ENCODE peak calls at places on chromosome 11, in six cellular contexts. Z is PC-3, H is mammary epithelial cell, F is fibroblast of lung, K is BJ, L is hepatocyte. X is an unnamed sample. For H3K36me3, the result is how much of the 10 kb centered on the place peaks cover.

GRCh38 chr11:88695701-88696414 is 358.3 kb upstream of the CTSC start:
- DNase-seq in Z (no peak), H (no peak), F (peak), K (no peak), L (no peak), X (no peak)

GRCh38 chr11:119803726-119804294 is 74.8 kb upstream of the NECTIN1 start:
- DNase-seq in Z (no peak), H (no peak), F (no peak), K (no peak), L (no peak), X (no peak)

GRCh38 chr11:93236741-93237675 is 39.2 kb upstream of the SLC36A4 start:
- DNase-seq in Z (peak), H (peak), F (peak), K (no peak), L (peak), X (no peak)

GRCh38 chr11:134120921-134121526 is 52.2 kb downstream of the JAM3 start:
- DNase-seq in Z (no peak), H (peak), F (peak), K (no peak), L (no peak), X (no peak)

GRCh38 chr11:130194241-130195023 is 34.9 kb downstream of the ST14 start:
- DNase-seq in Z (no peak), H (no peak), F (no peak), K (no peak), L (no peak), X (no peak)

GRCh38 chr11:10459029-10459970 is 4.2 kb downstream of the AMPD3 start:
- DNase-seq in Z (no peak), H (no peak), F (no peak), K (no peak), L (no peak), X (peak)

GRCh38 chr11:20621679-20622078 is 22.3 kb downstream of the SLC6A5 start:
- DNase-seq in Z (no peak), H (no peak), F (no peak), K (no peak), L (no peak), X (no peak)

GRCh38 chr11:12206529-12206928 is 96.1 kb downstream of the MICAL2 start:
- DNase-seq in Z (no peak), H (no peak), F (peak), K (no peak), L (no peak), X (no peak)

GRCh38 chr11:112525270-112525669 is 264.6 kb upstream of the PLET1 start:
- DNase-seq in Z (no peak), H (peak), F (peak), K (no peak), L (no peak), X (no peak)

GRCh38 chr11:46478196-46478595 is 86.6 kb upstream of the CHRM4 start:
- DNase-seq in Z (no peak), H (no peak), F (no peak), K (no peak), L (no peak), X (no peak)

GRCh38 chr11:32087602-32088001 is 3.3 kb upstream of the RCN1 start:
- DNase-seq in Z (peak), H (peak), F (peak), K (no peak), L (no peak), X (no peak)

GRCh38 chr11:6992457-6993431 is 27.4 kb downstream of the ZNF214 start:
- DNase-seq in Z (peak), H (peak), F (peak), K (peak), L (peak), X (no peak)

GRCh38 chr11:114273071-114273470 is 23.1 kb upstream of the NNMT start:
- DNase-seq in Z (no peak), H (no peak), F (no peak), K (no peak), L (no peak), X (no peak)

GRCh38 chr11:31817054-31817620 is 6.0 kb upstream of the PAX6 start:
- DNase-seq in Z (no peak), H (peak), F (peak), K (no peak), L (no peak), X (no peak)

GRCh38 chr11:65560555-65561418 is 2.6 kb upstream of the LTBP3 start:
- DNase-seq in Z (peak), H (peak), F (peak), K (no peak), L (peak), X (no peak)

GRCh38 chr11:63869171-63869591 is 30.3 kb downstream of the MARK2 start:
- DNase-seq in Z (peak), H (peak), F (no peak), K (no peak), L (no peak), X (no peak)

GRCh38 chr11:92627615-92628201 is 341.7 kb upstream of the MTNR1B start:
- DNase-seq in Z (peak), H (peak), F (peak), K (peak), L (no peak), X (no peak)

GRCh38 chr11:108592591-108593213 is 866 bp downstream of the EXPH5 start:
- DNase-seq in Z (peak), H (peak), F (peak), K (no peak), L (peak), X (peak)

GRCh38 chr11:132742929-132743328 is 789.4 kb downstream of the OPCML start:
- DNase-seq in Z (no peak), H (no peak), F (no peak), K (no peak), L (no peak), X (no peak)

GRCh38 chr11:65493367-65494176 is 5.3 kb upstream of the MALAT1 start:
- DNase-seq in Z (peak), H (peak), F (peak), K (peak), L (peak), X (no peak)

GRCh38 chr11:31610544-31610943 is 101.0 kb downstream of the ELP4 start:
- DNase-seq in Z (no peak), H (no peak), F (no peak), K (no peak), L (no peak), X (no peak)

GRCh38 chr11:36352919-36353318 is 56.8 kb downstream of the PRR5L start:
- DNase-seq in Z (no peak), H (no peak), F (no peak), K (no peak), L (no peak), X (no peak)

GRCh38 chr11:109077340-109077927 is 344.6 kb upstream of the C11orf87 start:
- DNase-seq in Z (no peak), H (no peak), F (no peak), K (no peak), L (no peak), X (no peak)

GRCh38 chr11:14418801-14419417 is 59.9 kb upstream of the RRAS2 start:
- DNase-seq in Z (peak), H (no peak), F (no peak), K (no peak), L (peak), X (no peak)

GRCh38 chr11:44404323-44404705 is 94.4 kb upstream of the ALX4 start:
- DNase-seq in Z (no peak), H (no peak), F (no peak), K (no peak), L (no peak), X (no peak)

GRCh38 chr11:12539570-12539969 is 134.7 kb upstream of the TEAD1 start:
- DNase-seq in Z (peak), H (peak), F (peak), K (peak), L (no peak), X (no peak)

GRCh38 chr11:121536116-121536515 is 83.3 kb upstream of the SORL1-AS1 start:
- DNase-seq in Z (no peak), H (no peak), F (no peak), K (no peak), L (no peak), X (no peak)

GRCh38 chr11:46006418-46007070 is 84.1 kb downstream of the LARGE2 start:
- DNase-seq in Z (peak), H (peak), F (peak), K (peak), L (peak), X (peak)

GRCh38 chr11:67367014-67367835 is 6.2 kb downstream of the CLCF1 start:
- DNase-seq in Z (no peak), H (no peak), F (peak), K (no peak), L (peak), X (no peak)

GRCh38 chr11:116515666-116516184 is 257.1 kb downstream of the BUD13 start:
- DNase-seq in Z (no peak), H (no peak), F (no peak), K (no peak), L (no peak), X (no peak)

GRCh38 chr11:84140386-84141169 is 854.4 kb upstream of the CCDC90B start:
- DNase-seq in Z (no peak), H (no peak), F (no peak), K (no peak), L (no peak), X (no peak)

GRCh38 chr11:112467721-112468120 is 207.1 kb upstream of the PLET1 start:
- DNase-seq in Z (no peak), H (no peak), F (no peak), K (no peak), L (no peak), X (no peak)

GRCh38 chr11:12914401-12914912 is 94.7 kb upstream of the RASSF10 start:
- DNase-seq in Z (peak), H (peak), F (peak), K (no peak), L (peak), X (no peak)

GRCh38 chr11:69520186-69520585 is 38.7 kb downstream of the LINC01488 start:
- DNase-seq in Z (no peak), H (no peak), F (no peak), K (no peak), L (no peak), X (no peak)

GRCh38 chr11:105811242-105811641 is 201.4 kb downstream of the GRIA4 start:
- DNase-seq in Z (no peak), H (no peak), F (no peak), K (no peak), L (no peak), X (no peak)

GRCh38 chr11:105092255-105093239 is 47.0 kb downstream of the CARD18 start:
- DNase-seq in Z (peak), H (peak), F (peak), K (peak), L (no peak), X (no peak)

GRCh38 chr11:9990221-9990973 is 303.6 kb downstream of the SBF2 start:
- DNase-seq in Z (peak), H (no peak), F (peak), K (no peak), L (no peak), X (no peak)

GRCh38 chr11:65014146-65014960 is at the start of gene ARL2:
- DNase-seq in Z (no peak), H (peak), F (peak), K (no peak), L (no peak), X (no peak)

GRCh38 chr11:84234462-84235202 is 948.5 kb upstream of the CCDC90B start:
- DNase-seq in Z (no peak), H (no peak), F (no peak), K (no peak), L (no peak), X (no peak)

DNA sequence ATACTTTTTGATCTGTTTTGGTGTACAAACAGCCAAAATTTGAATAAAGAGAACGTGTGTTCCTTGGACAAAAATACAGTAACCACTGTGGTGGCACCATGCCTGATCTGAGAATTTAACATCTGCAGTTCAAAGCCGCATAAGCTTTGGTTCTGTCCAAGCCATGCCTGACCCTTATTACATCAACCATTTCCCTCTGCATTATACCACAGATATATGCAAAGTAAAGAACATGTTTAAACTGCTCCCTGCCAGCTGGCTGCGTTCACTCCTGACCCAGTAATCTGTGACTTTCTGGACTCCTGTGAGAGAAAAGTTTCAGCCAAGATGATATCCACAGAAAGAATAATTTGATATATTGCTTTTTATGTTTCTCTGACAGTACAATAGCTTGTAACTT is 890.5 kb upstream of the ANO3 start:
- DNase-seq in Z (no peak), H (peak), F (no peak), K (no peak), L (no peak), X (no peak)
- TF ChIP-seq CTCF in Z (no peak), H (no peak), F (no peak), K (no peak), L (no peak), X (no peak)

DNA sequence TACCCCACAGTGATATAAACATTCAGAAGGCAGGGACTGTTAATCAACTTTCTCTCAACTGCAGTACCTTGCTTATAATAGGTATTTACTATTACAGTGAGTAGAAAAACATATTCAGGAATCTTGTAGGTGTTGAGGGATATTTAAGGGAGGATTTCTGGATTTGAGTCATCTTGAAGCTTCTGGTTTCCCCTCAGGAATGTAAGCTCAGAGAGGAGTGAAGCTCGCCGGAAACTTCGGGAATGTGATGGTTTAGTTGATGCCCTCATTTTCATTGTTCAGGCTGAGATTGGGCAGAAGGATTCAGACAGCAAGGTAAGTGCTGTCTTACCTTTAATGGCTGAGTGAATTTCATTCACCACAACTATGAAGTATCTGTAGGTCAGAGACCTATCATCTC is 42.9 kb downstream of the CTNND1 start:
- DNase-seq in Z (no peak), H (no peak), F (peak), K (no peak), L (no peak), X (no peak)
- H3K4me3 ChIP-seq in Z (no peak), H (no peak), F (no peak), K (no peak), L (no peak), X (no peak)

GRCh38 chr11:3037041-3037944 is 19.9 kb downstream of the CARS1 start:
- DNase-seq in Z (peak), H (peak), F (peak), K (no peak), L (peak), X (no peak)
- H3K36me3 ChIP-seq in Z (under half), H (under half), F (under half), K (under half), L (under half), X (under half)

GRCh38 chr11:16397355-16397754 is 41.0 kb upstream of the SOX6 start:
- DNase-seq in Z (no peak), H (no peak), F (no peak), K (no peak), L (no peak), X (no peak)

GRCh38 chr11:16392646-16393045 is 36.3 kb upstream of the SOX6 start:
- DNase-seq in Z (no peak), H (no peak), F (no peak), K (peak), L (no peak), X (no peak)

GRCh38 chr11:16395601-16396000 is 39.3 kb upstream of the SOX6 start:
- DNase-seq in Z (no peak), H (no peak), F (peak), K (no peak), L (no peak), X (no peak)

GRCh38 chr11:16393335-16393734 is 37.0 kb upstream of the SOX6 start:
- DNase-seq in Z (no peak), H (no peak), F (no peak), K (no peak), L (no peak), X (no peak)

GRCh38 chr11:16394947-16395346 is 38.6 kb upstream of the SOX6 start:
- DNase-seq in Z (no peak), H (no peak), F (no peak), K (no peak), L (no peak), X (no peak)
- TF ChIP-seq CTCF in Z (no peak), H (no peak), F (no peak), K (no peak), L (no peak), X (no peak)

GRCh38 chr11:79258606-79259005 is 182.2 kb downstream of the TENM4 start:
- DNase-seq in Z (no peak), H (no peak), F (peak), K (no peak), L (no peak), X (no peak)

GRCh38 chr11:79255965-79256364 is 184.9 kb downstream of the TENM4 start:
- DNase-seq in Z (no peak), H (no peak), F (no peak), K (no peak), L (no peak), X (no peak)

GRCh38 chr11:79249341-79249993 is 191.4 kb downstream of the TENM4 start:
- DNase-seq in Z (peak), H (peak), F (peak), K (no peak), L (no peak), X (no peak)

GRCh38 chr11:79253280-79253679 is 187.6 kb downstream of the TENM4 start:
- DNase-seq in Z (no peak), H (no peak), F (no peak), K (no peak), L (no peak), X (no peak)
- H3K4me3 ChIP-seq in Z (no peak), H (no peak), F (no peak), K (no peak), L (no peak), X (no peak)

DNA sequence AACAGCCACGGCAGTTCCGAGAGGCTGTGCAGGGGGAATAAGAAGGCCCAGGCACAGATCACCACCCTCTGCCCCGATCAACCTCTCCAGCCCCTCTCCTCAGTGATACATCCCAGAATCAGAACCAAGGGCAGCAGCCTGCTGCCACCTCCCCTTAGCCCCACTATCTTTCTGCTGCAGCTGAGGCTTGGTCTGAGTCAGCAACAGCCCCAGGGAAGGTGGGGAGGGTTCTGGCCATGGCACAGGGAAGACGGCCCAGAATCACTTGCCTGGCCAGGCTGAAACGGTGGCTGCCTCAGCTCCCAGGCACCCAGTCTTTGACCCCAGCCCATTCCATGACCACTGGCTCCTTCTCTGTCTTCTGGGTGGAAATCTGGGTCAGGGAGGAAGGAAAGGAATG is 2.3 kb downstream of the CHID1 start:
- DNase-seq in Z (peak), H (peak), F (no peak), K (no peak), L (no peak), X (no peak)
- H3K36me3 ChIP-seq in Z (under half), H (under half), F (under half), K (under half), L (under half), X (under half)

X was measured in GM06990.